ENCODE peak calls at places on chromosomes 4 and X, in six cellular contexts. One of them, this sample, is unnamed.

GRCh38 chr4:98786866-98787265 is 128.5 kb upstream of the TSPAN5 start:
- DNase-seq in NCI-H2029: no peak
- DNase-seq in ELR: peak; percentile 35
- DNase-seq in ureter: no peak
- DNase-seq in AG10803: peak; percentile 20
- DNase-seq in psoas muscle: no peak
- DNase-seq in this sample: no peak

GRCh38 chr4:145034727-145035211 is 63.2 kb downstream of the ANAPC10 start:
- DNase-seq in NCI-H2029: no peak
- DNase-seq in ELR: peak; percentile 62
- DNase-seq in ureter: no peak
- DNase-seq in AG10803: peak; percentile 79
- DNase-seq in psoas muscle: peak; percentile 44
- DNase-seq in this sample: no peak

GRCh38 chr4:40299704-40300336 is 35.3 kb upstream of the CHRNA9 start:
- DNase-seq in NCI-H2029: no peak
- DNase-seq in ELR: peak; percentile 33
- DNase-seq in ureter: no peak
- DNase-seq in AG10803: no peak
- DNase-seq in psoas muscle: no peak
- DNase-seq in this sample: no peak

GRCh38 chr4:89157488-89158024 is 46.2 kb downstream of the TIGD2 start:
- DNase-seq in NCI-H2029: no peak
- DNase-seq in ELR: peak; percentile 18
- DNase-seq in ureter: no peak
- DNase-seq in AG10803: no peak
- DNase-seq in psoas muscle: no peak
- DNase-seq in this sample: no peak

GRCh38 chr4:140653718-140654515 is 85.2 kb upstream of the UCP1 start:
- DNase-seq in NCI-H2029: no peak
- DNase-seq in ELR: no peak
- DNase-seq in ureter: no peak
- DNase-seq in AG10803: peak; percentile 62
- DNase-seq in psoas muscle: no peak
- DNase-seq in this sample: peak; percentile 34

GRCh38 chr4:20603671-20604313 is 96.5 kb upstream of the PACRGL start:
- DNase-seq in NCI-H2029: no peak
- DNase-seq in ELR: peak; percentile 75
- DNase-seq in ureter: no peak
- DNase-seq in AG10803: peak; percentile 53
- DNase-seq in psoas muscle: no peak
- DNase-seq in this sample: no peak

GRCh38 chr4:103400405-103400804 is 202.3 kb upstream of the CENPE start:
- DNase-seq in NCI-H2029: no peak
- DNase-seq in ELR: peak; percentile 51
- DNase-seq in ureter: no peak
- DNase-seq in AG10803: no peak
- DNase-seq in psoas muscle: no peak
- DNase-seq in this sample: no peak

GRCh38 chrX:40646489-40647306 is 663 bp downstream of the CXorf38 start:
- DNase-seq in NCI-H2029: no peak
- DNase-seq in ELR: peak; percentile 49
- DNase-seq in ureter: peak; percentile 47
- DNase-seq in AG10803: peak; percentile 28
- DNase-seq in psoas muscle: peak; percentile 52
- DNase-seq in this sample: no peak

GRCh38 chrX:32571579-32571978 is 639.8 kb downstream of the DMD start:
- DNase-seq in NCI-H2029: no peak
- DNase-seq in ELR: no peak
- DNase-seq in ureter: no peak
- DNase-seq in AG10803: no peak
- DNase-seq in psoas muscle: no peak
- DNase-seq in this sample: no peak

GRCh38 chr4:75673959-75674328 is 733 bp upstream of the G3BP2 start:
- DNase-seq in NCI-H2029: no peak
- DNase-seq in ELR: no peak
- DNase-seq in ureter: no peak
- DNase-seq in AG10803: no peak
- DNase-seq in psoas muscle: no peak
- DNase-seq in this sample: peak; percentile 31

GRCh38 chrX:41382699-41383645 is 49.0 kb downstream of the DDX3X start:
- DNase-seq in NCI-H2029: peak; percentile 11
- DNase-seq in ELR: peak; percentile 46
- DNase-seq in ureter: no peak
- DNase-seq in AG10803: peak; percentile 41
- DNase-seq in psoas muscle: no peak
- DNase-seq in this sample: no peak

GRCh38 chrX:111270339-111270738 is at the start of gene CAPN6:
- DNase-seq in NCI-H2029: no peak
- DNase-seq in ELR: peak; percentile 22
- DNase-seq in ureter: no peak
- DNase-seq in AG10803: peak; percentile 20
- DNase-seq in psoas muscle: peak; percentile 9
- DNase-seq in this sample: peak; percentile 13

GRCh38 chrX:40090050-40090804 is 7.5 kb downstream of the BCOR start:
- DNase-seq in NCI-H2029: no peak
- DNase-seq in ELR: peak; percentile 23
- DNase-seq in ureter: no peak
- DNase-seq in AG10803: no peak
- DNase-seq in psoas muscle: peak; percentile 43
- DNase-seq in this sample: peak; percentile 34

GRCh38 chrX:8879750-8880149 is 78.6 kb upstream of the FAM9A start:
- DNase-seq in NCI-H2029: no peak
- DNase-seq in ELR: peak; percentile 44
- DNase-seq in ureter: no peak
- DNase-seq in AG10803: no peak
- DNase-seq in psoas muscle: no peak
- DNase-seq in this sample: peak; percentile 14

GRCh38 chr4:31539279-31540074 is 819.3 kb downstream of the PCDH7 start:
- DNase-seq in NCI-H2029: no peak
- DNase-seq in ELR: no peak
- DNase-seq in ureter: no peak
- DNase-seq in AG10803: no peak
- DNase-seq in psoas muscle: no peak
- DNase-seq in this sample: no peak

GRCh38 chrX:107567370-107567769 is 60.9 kb upstream of the PRPS1 start:
- DNase-seq in NCI-H2029: no peak
- DNase-seq in ELR: no peak
- DNase-seq in ureter: no peak
- DNase-seq in AG10803: no peak
- DNase-seq in psoas muscle: no peak
- DNase-seq in this sample: no peak

GRCh38 chr4:176054942-176055341 is 10.7 kb upstream of the WDR17 start:
- DNase-seq in NCI-H2029: no peak
- DNase-seq in ELR: no peak
- DNase-seq in ureter: no peak
- DNase-seq in AG10803: peak; percentile 3
- DNase-seq in psoas muscle: no peak
- DNase-seq in this sample: no peak

GRCh38 chrX:133535066-133535465 is 119.8 kb upstream of the GPC4 start:
- DNase-seq in NCI-H2029: no peak
- DNase-seq in ELR: no peak
- DNase-seq in ureter: no peak
- DNase-seq in AG10803: no peak
- DNase-seq in psoas muscle: no peak
- DNase-seq in this sample: no peak

GRCh38 chr4:41364871-41365270 is 108.1 kb downstream of the UCHL1 start:
- DNase-seq in NCI-H2029: no peak
- DNase-seq in ELR: no peak
- DNase-seq in ureter: no peak
- DNase-seq in AG10803: peak; percentile 29
- DNase-seq in psoas muscle: no peak
- DNase-seq in this sample: no peak

GRCh38 chr4:125316781-125317525 is 2.2 kb downstream of the FAT4 start:
- DNase-seq in NCI-H2029: no peak
- DNase-seq in ELR: peak; percentile 62
- DNase-seq in ureter: no peak
- DNase-seq in AG10803: peak; percentile 30
- DNase-seq in psoas muscle: peak; percentile 41
- DNase-seq in this sample: peak; percentile 69

GRCh38 chr4:76375703-76376102 is 45.2 kb downstream of the CCDC158 start:
- DNase-seq in NCI-H2029: no peak
- DNase-seq in ELR: no peak
- DNase-seq in ureter: no peak
- DNase-seq in AG10803: no peak
- DNase-seq in psoas muscle: no peak
- DNase-seq in this sample: no peak

GRCh38 chrX:57565198-57565597 is 26.6 kb upstream of the ZXDB start:
- DNase-seq in NCI-H2029: no peak
- DNase-seq in ELR: no peak
- DNase-seq in ureter: no peak
- DNase-seq in AG10803: no peak
- DNase-seq in psoas muscle: no peak
- DNase-seq in this sample: no peak

GRCh38 chr4:5217411-5217810 is 166.1 kb downstream of the STK32B start:
- DNase-seq in NCI-H2029: no peak
- DNase-seq in ELR: no peak
- DNase-seq in ureter: no peak
- DNase-seq in AG10803: peak; percentile 76
- DNase-seq in psoas muscle: no peak
- DNase-seq in this sample: no peak

This sample was measured in testis.